ENCODE peak calls at places on chromosomes 7 and 10, in nine cellular contexts. J is stimulated activated naive B cell treated with anti-CD40 and anti-IgM and Interleukin-4, amounts not matched to agents 10 μg/mL and 1 μg/mL and 100 μg/mL, for 72 hours; Y is nephron progenitor cell; L is HS-5; I is HEK293T; F is NCI-H774; W is stimulated activated CD4-positive, alpha-beta T cell treated with anti-CD3 and anti-CD28 coated beads, Interleukin-15, amount 100 ng/mL, for 48 hours; A is iris pigment epithelial cell; G is upper lobe of right lung. Z is an unnamed sample.

GRCh38 chr7:102291056-102291915 is 4.6 kb downstream of the SH2B2 start:
- DNase-seq in J (peak; percentile 69), Y (no peak), L (no peak), I (no peak), F (no peak), W (no peak), A (no peak), G (no peak), Z (no peak)

GRCh38 chr7:151013728-151014497 is 10.4 kb downstream of the ATG9B start:
- DNase-seq in J (peak; percentile 79), Y (peak; percentile 58), L (no peak), I (no peak), F (no peak), W (peak; percentile 82), A (peak; percentile 54), G (peak; percentile 82), Z (peak; percentile 62)

GRCh38 chr7:104207348-104207730 is 474 bp downstream of the ORC5 start:
- DNase-seq in J (no peak), Y (no peak), L (peak; percentile 3), I (peak; percentile 6), F (no peak), W (no peak), A (peak; percentile 40), G (no peak), Z (no peak)

GRCh38 chr10:62707810-62708209 is 96.7 kb upstream of the ADO start:
- DNase-seq in J (no peak), Y (no peak), L (no peak), I (no peak), F (no peak), W (no peak), A (no peak), G (no peak), Z (no peak)

GRCh38 chr10:81026597-81026996 is 488.9 kb downstream of the SH2D4B start:
- DNase-seq in J (no peak), Y (no peak), L (peak; percentile 75), I (no peak), F (no peak), W (no peak), A (peak; percentile 2), G (no peak), Z (no peak)

GRCh38 chr7:88700725-88701124 is 58.8 kb upstream of the ZNF804B start:
- DNase-seq in J (no peak), Y (no peak), L (no peak), I (no peak), F (no peak), W (no peak), A (no peak), G (no peak), Z (no peak)

GRCh38 chr10:95211606-95212279 is 17.7 kb downstream of the ACSM6 start:
- DNase-seq in J (no peak), Y (no peak), L (no peak), I (no peak), F (no peak), W (no peak), A (no peak), G (no peak), Z (no peak)

GRCh38 chr7:2281556-2281955 is 32.7 kb downstream of the SNX8 start:
- DNase-seq in J (no peak), Y (no peak), L (no peak), I (no peak), F (no peak), W (no peak), A (peak; percentile 48), G (no peak), Z (no peak)

GRCh38 chr10:67239864-67240497 is 314.1 kb downstream of the LRRTM3 start:
- DNase-seq in J (no peak), Y (no peak), L (no peak), I (no peak), F (no peak), W (no peak), A (no peak), G (no peak), Z (no peak)